ENCODE peak calls at places on chromosomes 12 and 14, in eight cellular contexts. H, L, X, T, I, W, A and F are unnamed samples.

GRCh38 chr12:90959538-90960139 is 4.7 kb upstream of the CCER1 start:
- DNase-seq in W (peak), X (no peak), L (peak), A (peak), I (no peak), T (peak), H (peak), F (no peak)

GRCh38 chr12:48198619-48198973 is 4.5 kb downstream of the OR10AD1 start:
- DNase-seq in W (peak), H (peak), T (no peak), X (peak), L (no peak), A (no peak), I (peak), F (no peak)

GRCh38 chr12:112836736-112837628 is 45.4 kb downstream of the RPH3A start:
- DNase-seq in T (no peak), L (peak), W (no peak), H (no peak), X (no peak), A (no peak), I (no peak), F (no peak)

GRCh38 chr12:125734137-125734536 is 668.9 kb downstream of the AACS start:
- DNase-seq in I (no peak), L (no peak), H (no peak), T (no peak), W (no peak), A (no peak), X (no peak), F (no peak)

GRCh38 chr12:13024151-13024946 is 19.8 kb upstream of the FAM234B start:
- DNase-seq in H (peak), T (no peak), A (no peak), X (no peak), L (peak), I (no peak), W (no peak), F (no peak)

GRCh38 chr12:4957781-4958180 is 48.1 kb downstream of the KCNA1 start:
- DNase-seq in W (no peak), T (no peak), L (no peak), A (no peak), X (no peak), I (no peak), H (no peak), F (no peak)

GRCh38 chr12:42299392-42300308 is 26.2 kb downstream of the ZCRB1 start:
- DNase-seq in T (no peak), A (no peak), I (no peak), W (no peak), H (no peak), L (peak), X (no peak), F (no peak)

GRCh38 chr12:89768586-89769482 is 60.2 kb upstream of the ATP2B1 start:
- DNase-seq in H (peak), A (peak), X (no peak), T (no peak), I (no peak), L (peak), W (no peak), F (no peak)

GRCh38 chr14:54642121-54642520 is 75.2 kb downstream of the SAMD4A start:
- DNase-seq in H (no peak), I (no peak), X (no peak), A (no peak), L (no peak), T (no peak), W (no peak), F (no peak)

GRCh38 chr12:26723379-26724308 is 109.3 kb downstream of the ITPR2 start:
- DNase-seq in A (no peak), I (no peak), T (no peak), X (no peak), H (peak), L (peak), W (no peak), F (no peak)

GRCh38 chr14:56587701-56588100 is 8.1 kb downstream of the TMEM260 start:
- DNase-seq in T (no peak), I (no peak), X (no peak), A (no peak), L (no peak), H (no peak), W (no peak), F (no peak)

GRCh38 chr12:22173154-22173553 is 127.1 kb downstream of the CMAS start:
- DNase-seq in W (no peak), I (no peak), A (no peak), L (peak), H (no peak), T (no peak), X (no peak), F (no peak)

GRCh38 chr12:22172501-22172900 is 126.5 kb downstream of the CMAS start:
- DNase-seq in H (no peak), W (no peak), T (no peak), A (no peak), X (no peak), L (no peak), I (no peak), F (no peak)

GRCh38 chr12:22163594-22163993 is 117.6 kb downstream of the CMAS start:
- DNase-seq in I (no peak), L (no peak), H (no peak), W (no peak), T (no peak), A (no peak), X (no peak), F (no peak)

GRCh38 chr12:22164101-22164500 is 118.1 kb downstream of the CMAS start:
- DNase-seq in L (no peak), I (no peak), H (no peak), W (no peak), A (no peak), T (no peak), X (no peak), F (no peak)

GRCh38 chr12:22169281-22169824 is 123.3 kb downstream of the CMAS start:
- DNase-seq in W (no peak), I (no peak), X (no peak), T (no peak), A (no peak), L (no peak), H (no peak), F (no peak)
- TF ChIP-seq CTCF in W (no peak), I (no peak), X (no peak), T (no peak), A (no peak), L (no peak), H (no peak), F (no peak)

DNA sequence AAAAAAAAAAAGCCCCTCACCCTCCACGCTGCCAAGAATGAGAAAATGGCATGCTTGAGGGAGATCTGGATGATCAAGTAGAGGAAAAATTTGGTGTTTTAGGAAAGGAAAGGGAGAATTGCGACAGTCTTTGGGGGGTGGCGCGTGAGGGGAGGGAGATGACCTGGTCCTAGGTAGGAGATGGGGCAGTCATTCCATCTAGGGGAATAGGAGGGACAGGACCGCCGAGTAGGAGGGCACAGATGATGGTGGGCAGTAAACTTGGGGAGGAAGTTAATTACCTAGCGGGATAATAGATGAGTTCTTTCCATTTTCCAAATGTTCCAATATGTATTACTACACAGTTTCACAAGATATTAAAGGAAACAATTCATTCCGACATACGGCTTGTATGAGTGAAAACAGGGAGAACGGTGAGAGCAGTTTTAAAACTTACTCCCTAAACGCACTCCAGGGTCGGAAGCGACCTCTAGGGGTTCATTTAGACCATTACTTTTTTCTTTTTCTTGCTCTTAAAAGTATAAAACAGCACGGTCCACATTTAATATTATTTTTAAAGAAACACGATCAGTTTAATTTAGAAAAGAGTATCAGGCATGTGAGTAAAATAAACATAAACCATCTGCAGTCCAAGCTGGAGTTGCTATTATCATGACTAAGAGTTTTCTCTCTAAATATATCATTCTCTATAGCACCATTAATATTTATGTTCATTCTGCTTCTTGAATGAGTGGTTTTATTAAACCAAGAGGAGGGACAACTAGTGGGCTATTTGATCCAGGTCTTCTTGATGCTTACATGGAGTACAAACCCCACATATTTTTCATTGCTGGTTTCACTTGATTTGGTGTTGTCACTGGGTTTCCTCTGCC is 3.0 kb upstream of the FNTB start:
- DNase-seq in A (no peak), I (no peak), X (no peak), W (peak), T (no peak), L (peak), H (peak), F (no peak)
- TF ChIP-seq CTCF in A (peak), I (peak), X (peak), W (no peak), T (peak), L (peak), H (peak), F (peak)

DNA sequence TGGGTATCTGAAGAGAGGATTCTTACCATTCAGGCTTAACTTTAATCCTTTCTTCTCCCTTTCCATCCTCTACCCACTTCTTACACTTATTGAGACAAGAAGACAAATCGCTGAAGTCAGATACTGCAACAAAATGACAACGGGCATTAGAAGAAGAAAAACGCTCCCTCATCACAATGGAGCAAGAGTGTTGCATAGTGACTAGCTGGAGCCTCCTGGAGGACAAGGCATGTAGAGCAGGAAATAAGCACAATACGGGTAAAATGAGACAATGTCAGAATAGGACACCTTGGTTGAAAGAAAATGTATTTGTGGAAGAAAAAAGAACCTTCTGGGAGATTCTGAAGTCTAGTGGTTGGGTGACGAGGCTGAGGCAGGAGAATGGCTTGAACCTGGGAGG is 501.0 kb downstream of the RERGL start:
- DNase-seq in H (peak), W (peak), A (peak), L (peak), I (no peak), X (peak), T (peak), F (no peak)
- TF ChIP-seq CTCF in H (peak), W (peak), A (no peak), L (peak), I (no peak), X (peak), T (peak), F (peak)

GRCh38 chr14:64763801-64764511 is 59.7 kb downstream of the PLEKHG3 start:
- DNase-seq in W (peak), H (peak), A (peak), I (no peak), T (no peak), L (no peak), X (no peak), F (no peak)
- TF ChIP-seq CTCF in W (no peak), H (no peak), A (no peak), I (no peak), T (no peak), L (no peak), X (no peak), F (no peak)

DNA sequence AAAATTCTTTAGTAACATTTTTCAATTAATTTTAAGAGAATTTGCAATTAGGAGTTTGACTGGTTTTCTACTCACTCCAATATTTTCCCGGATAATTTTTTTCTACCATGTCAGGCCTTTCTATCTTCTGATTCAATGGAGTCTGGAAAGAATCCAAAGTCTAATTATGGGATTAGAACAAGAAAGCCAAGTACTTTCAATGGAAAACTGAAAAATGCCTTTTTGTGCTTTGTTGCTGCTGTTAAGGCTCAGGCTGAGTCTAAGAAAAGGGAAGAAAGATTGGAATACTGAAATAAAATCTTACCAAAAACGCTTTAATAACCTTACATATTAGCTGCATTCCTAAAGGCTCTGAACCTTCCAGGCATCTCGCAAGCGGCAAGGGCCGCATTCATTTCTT is 24.4 kb upstream of the DHRS4 start:
- DNase-seq in H (no peak), X (no peak), W (no peak), L (no peak), A (no peak), I (no peak), T (no peak), F (no peak)
- TF ChIP-seq CTCF in H (no peak), X (no peak), W (no peak), L (no peak), A (no peak), I (no peak), T (no peak), F (no peak)

GRCh38 chr14:95157987-95158712 is 821 bp upstream of the DICER1 start:
- DNase-seq in H (no peak), L (no peak), I (no peak), T (no peak), W (no peak), X (peak), A (no peak), F (no peak)
- TF ChIP-seq CTCF in H (no peak), L (no peak), I (no peak), T (no peak), W (no peak), X (peak), A (no peak), F (no peak)

DNA sequence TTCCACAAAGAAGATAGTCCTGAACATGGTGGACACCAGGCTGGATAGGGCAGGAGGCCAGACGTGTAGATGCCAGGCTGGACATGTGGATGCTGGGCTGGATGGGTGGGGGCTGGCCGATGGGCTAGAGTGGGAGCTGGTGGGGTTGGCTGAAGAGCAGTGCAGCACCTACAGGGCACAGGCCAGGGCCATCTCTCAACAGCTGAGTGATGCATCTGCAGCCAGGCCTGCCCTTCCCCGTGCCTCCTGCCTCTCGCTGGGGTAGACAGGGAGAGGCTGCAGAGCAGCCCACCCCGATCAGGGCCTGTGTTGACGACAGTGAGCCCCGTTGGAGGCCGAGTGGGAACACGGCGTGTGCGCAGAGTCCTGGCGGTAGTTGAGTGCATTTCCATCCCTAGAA is 39.3 kb downstream of the EP400 start:
- DNase-seq in I (no peak), A (no peak), L (no peak), W (no peak), H (peak), X (no peak), T (no peak), F (no peak)
- TF ChIP-seq CTCF in I (no peak), A (no peak), L (no peak), W (no peak), H (no peak), X (no peak), T (no peak), F (no peak)

DNA sequence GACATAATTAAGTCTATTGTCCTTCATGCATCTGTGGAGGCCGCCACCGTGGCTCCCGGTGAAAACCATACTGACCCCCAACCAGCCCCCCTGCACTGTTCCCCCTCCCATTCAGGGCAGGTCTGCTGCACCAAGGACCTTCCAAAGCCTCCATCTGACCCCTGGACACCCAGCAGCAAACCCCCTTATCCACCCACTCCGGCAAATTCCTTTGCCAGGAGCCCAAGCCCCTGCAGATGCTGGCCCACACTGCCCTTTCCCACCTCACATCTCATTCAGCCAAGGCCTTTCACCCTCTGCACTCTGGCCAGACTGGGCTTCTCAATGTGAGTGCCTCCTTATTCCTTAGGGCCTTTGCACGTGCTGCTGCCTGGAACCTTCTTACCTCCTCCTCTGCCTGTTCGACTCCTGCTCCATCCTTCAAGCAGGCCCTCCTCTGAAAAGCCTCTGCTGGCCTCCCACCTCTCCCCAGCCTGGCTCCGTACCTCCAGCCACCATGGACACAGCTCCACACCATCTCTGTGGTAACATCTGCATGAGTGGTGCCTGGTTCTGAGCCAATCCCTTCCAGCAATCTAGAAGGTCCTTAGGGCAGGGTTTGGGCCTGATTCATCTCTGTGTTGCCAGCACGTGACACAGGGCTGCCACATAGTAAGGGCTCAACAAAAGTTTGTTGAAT is 230.7 kb downstream of the BCL11B start:
- DNase-seq in H (no peak), W (no peak), T (no peak), I (peak), X (no peak), A (no peak), L (peak), F (no peak)
- TF ChIP-seq CTCF in H (no peak), W (no peak), T (no peak), I (no peak), X (no peak), A (no peak), L (no peak), F (no peak)